ENCODE peak calls at places on chromosome 12, in five cellular contexts. One of them, this sample, is unnamed.
A peak's percentile ranks its signal among the peaks of the same experiment; 100 is the strongest.

GRCh38 chr12:108571604-108572165 is 9.3 kb downstream of the ISCU start:
- DNase-seq in HFFc6: no peak
- DNase-seq in B cell: no peak
- DNase-seq in NCI-H446: no peak
- DNase-seq in left kidney: no peak
- DNase-seq in this sample: no peak

GRCh38 chr12:26226629-26227375 is 31.4 kb downstream of the SSPN start:
- DNase-seq in HFFc6: peak; percentile 0
- DNase-seq in B cell: peak; percentile 35
- DNase-seq in NCI-H446: no peak
- DNase-seq in left kidney: peak; percentile 83
- DNase-seq in this sample: no peak

GRCh38 chr12:6263931-6264330 is 46.6 kb upstream of the PLEKHG6 start:
- DNase-seq in HFFc6: no peak
- DNase-seq in B cell: no peak
- DNase-seq in NCI-H446: no peak
- DNase-seq in left kidney: peak; percentile 75
- DNase-seq in this sample: no peak

GRCh38 chr12:12007713-12008231 is 63.0 kb upstream of the BCL2L14 start:
- DNase-seq in HFFc6: no peak
- DNase-seq in B cell: no peak
- DNase-seq in NCI-H446: no peak
- DNase-seq in left kidney: no peak
- DNase-seq in this sample: no peak

GRCh38 chr12:53211476-53212381 is 4.7 kb upstream of the ITGB7 start:
- DNase-seq in HFFc6: no peak
- DNase-seq in B cell: no peak
- DNase-seq in NCI-H446: no peak
- DNase-seq in left kidney: no peak
- DNase-seq in this sample: no peak

GRCh38 chr12:54390176-54390667 is 5.7 kb upstream of the ZNF385A start:
- DNase-seq in HFFc6: no peak
- DNase-seq in B cell: no peak
- DNase-seq in NCI-H446: no peak
- DNase-seq in left kidney: peak; percentile 53
- DNase-seq in this sample: no peak

GRCh38 chr12:3718100-3718499 is 34.8 kb downstream of the CRACR2A start:
- DNase-seq in HFFc6: no peak
- DNase-seq in B cell: peak; percentile 69
- DNase-seq in NCI-H446: no peak
- DNase-seq in left kidney: no peak
- DNase-seq in this sample: no peak

GRCh38 chr12:6960291-6961277 is 9.4 kb downstream of the PTPN6 start:
- DNase-seq in HFFc6: peak; percentile 52
- DNase-seq in B cell: peak; percentile 36
- DNase-seq in NCI-H446: no peak
- DNase-seq in left kidney: peak; percentile 30
- DNase-seq in this sample: peak; percentile 65

GRCh38 chr12:105369014-105369413 is 38.5 kb downstream of the C12orf75 start:
- DNase-seq in HFFc6: peak; percentile 80
- DNase-seq in B cell: no peak
- DNase-seq in NCI-H446: no peak
- DNase-seq in left kidney: no peak
- DNase-seq in this sample: no peak

GRCh38 chr12:12927211-12928079 is 24.5 kb downstream of the GPRC5D start:
- DNase-seq in HFFc6: no peak
- DNase-seq in B cell: peak; percentile 35
- DNase-seq in NCI-H446: no peak
- DNase-seq in left kidney: peak; percentile 79
- DNase-seq in this sample: no peak

GRCh38 chr12:89993632-89994031 is 285.0 kb upstream of the ATP2B1 start:
- DNase-seq in HFFc6: no peak
- DNase-seq in B cell: no peak
- DNase-seq in NCI-H446: no peak
- DNase-seq in left kidney: no peak
- DNase-seq in this sample: no peak

GRCh38 chr12:111412007-111412829 is 6.5 kb downstream of the SH2B3 start:
- DNase-seq in HFFc6: no peak
- DNase-seq in B cell: no peak
- DNase-seq in NCI-H446: no peak
- DNase-seq in left kidney: no peak
- DNase-seq in this sample: no peak

GRCh38 chr12:86837246-86837645 is 581.1 kb upstream of the MGAT4C start:
- DNase-seq in HFFc6: no peak
- DNase-seq in B cell: no peak
- DNase-seq in NCI-H446: no peak
- DNase-seq in left kidney: no peak
- DNase-seq in this sample: no peak

GRCh38 chr12:27899151-27899661 is 73.3 kb downstream of the PTHLH start:
- DNase-seq in HFFc6: peak; percentile 97
- DNase-seq in B cell: no peak
- DNase-seq in NCI-H446: no peak
- DNase-seq in left kidney: peak; percentile 74
- DNase-seq in this sample: no peak

GRCh38 chr12:47820631-47821345 is 1.1 kb upstream of the HDAC7 start:
- DNase-seq in HFFc6: peak; percentile 96
- DNase-seq in B cell: no peak
- DNase-seq in NCI-H446: no peak
- DNase-seq in left kidney: peak; percentile 96
- DNase-seq in this sample: no peak

GRCh38 chr12:48901278-48901677 is 24.0 kb downstream of the FKBP11 start:
- DNase-seq in HFFc6: no peak
- DNase-seq in B cell: no peak
- DNase-seq in NCI-H446: no peak
- DNase-seq in left kidney: no peak
- DNase-seq in this sample: peak; percentile 72

GRCh38 chr12:89040146-89040964 is 311.9 kb downstream of the DUSP6 start:
- DNase-seq in HFFc6: peak; percentile 15
- DNase-seq in B cell: peak; percentile 24
- DNase-seq in NCI-H446: no peak
- DNase-seq in left kidney: peak; percentile 57
- DNase-seq in this sample: peak; percentile 36

GRCh38 chr12:41924111-41924510 is 220.6 kb downstream of the GXYLT1 start:
- DNase-seq in HFFc6: no peak
- DNase-seq in B cell: no peak
- DNase-seq in NCI-H446: no peak
- DNase-seq in left kidney: no peak
- DNase-seq in this sample: no peak

GRCh38 chr12:90410962-90411361 is 544.0 kb downstream of the CCER1 start:
- DNase-seq in HFFc6: no peak
- DNase-seq in B cell: no peak
- DNase-seq in NCI-H446: no peak
- DNase-seq in left kidney: no peak
- DNase-seq in this sample: no peak

GRCh38 chr12:130186101-130186465 is 23.8 kb downstream of the FZD10 start:
- DNase-seq in HFFc6: no peak
- DNase-seq in B cell: no peak
- DNase-seq in NCI-H446: no peak
- DNase-seq in left kidney: peak; percentile 80
- DNase-seq in this sample: no peak

GRCh38 chr12:131087302-131087818 is 133.7 kb downstream of the ADGRD1 start:
- DNase-seq in HFFc6: no peak
- DNase-seq in B cell: no peak
- DNase-seq in NCI-H446: no peak
- DNase-seq in left kidney: no peak
- DNase-seq in this sample: no peak

GRCh38 chr12:104928036-104928770 is 29.9 kb downstream of the SLC41A2 start:
- DNase-seq in HFFc6: no peak
- DNase-seq in B cell: no peak
- DNase-seq in NCI-H446: peak; percentile 33
- DNase-seq in left kidney: no peak
- DNase-seq in this sample: no peak

GRCh38 chr12:121740847-121741246 is 28.3 kb downstream of the TMEM120B start:
- DNase-seq in HFFc6: no peak
- DNase-seq in B cell: no peak
- DNase-seq in NCI-H446: no peak
- DNase-seq in left kidney: no peak
- DNase-seq in this sample: no peak

GRCh38 chr12:52037248-52037861 is 13.9 kb upstream of the NR4A1 start:
- DNase-seq in HFFc6: no peak
- DNase-seq in B cell: no peak
- DNase-seq in NCI-H446: no peak
- DNase-seq in left kidney: peak; percentile 82
- DNase-seq in this sample: no peak

GRCh38 chr12:45994736-45995135 is 4.4 kb upstream of the SCAF11 start:
- DNase-seq in HFFc6: no peak
- DNase-seq in B cell: no peak
- DNase-seq in NCI-H446: no peak
- DNase-seq in left kidney: no peak
- DNase-seq in this sample: no peak

GRCh38 chr12:49104822-49105221 is 5.8 kb downstream of the LMBR1L start:
- DNase-seq in HFFc6: no peak
- DNase-seq in B cell: no peak
- DNase-seq in NCI-H446: no peak
- DNase-seq in left kidney: no peak
- DNase-seq in this sample: no peak

GRCh38 chr12:51717325-51717925 is 126.4 kb downstream of the SCN8A start:
- DNase-seq in HFFc6: peak; percentile 25
- DNase-seq in B cell: no peak
- DNase-seq in NCI-H446: no peak
- DNase-seq in left kidney: no peak
- DNase-seq in this sample: no peak

GRCh38 chr12:107130830-107131760 is 37.7 kb upstream of the CRY1 start:
- DNase-seq in HFFc6: no peak
- DNase-seq in B cell: no peak
- DNase-seq in NCI-H446: peak; percentile 12
- DNase-seq in left kidney: peak; percentile 39
- DNase-seq in this sample: no peak

GRCh38 chr12:62724947-62725447 is 210.0 kb downstream of the PPM1H start:
- DNase-seq in HFFc6: peak; percentile 93
- DNase-seq in B cell: no peak
- DNase-seq in NCI-H446: no peak
- DNase-seq in left kidney: peak; percentile 93
- DNase-seq in this sample: no peak

GRCh38 chr12:127260959-127261358 is 1006.0 kb upstream of the TMEM132C start:
- DNase-seq in HFFc6: peak; percentile 60
- DNase-seq in B cell: no peak
- DNase-seq in NCI-H446: no peak
- DNase-seq in left kidney: no peak
- DNase-seq in this sample: no peak

GRCh38 chr12:54030889-54031860 is 1.7 kb upstream of the HOXC5 start:
- DNase-seq in HFFc6: peak; percentile 6
- DNase-seq in B cell: no peak
- DNase-seq in NCI-H446: no peak
- DNase-seq in left kidney: peak; percentile 75
- DNase-seq in this sample: no peak